ENCODE peak calls at places on chromosomes 1 and 21, in five cellular contexts. One of them, this sample, is unnamed.

GRCh38 chr1:199766219-199766792 is 261.2 kb upstream of the NR5A2 start:
- DNase-seq in HEK293T: no peak
- DNase-seq in HepG2: no peak
- DNase-seq in H1: no peak
- DNase-seq in GM12878: no peak
- DNase-seq in this sample: no peak

GRCh38 chr1:69787151-69787550 is 219.4 kb downstream of the LRRC7 start:
- DNase-seq in GM12878: no peak
- DNase-seq in HEK293T: no peak
- DNase-seq in H1: no peak
- DNase-seq in HepG2: no peak
- DNase-seq in this sample: peak

GRCh38 chr1:223003549-223003948 is 139.5 kb downstream of the TLR5 start:
- DNase-seq in HEK293T: no peak
- DNase-seq in HepG2: no peak
- DNase-seq in H1: no peak
- DNase-seq in GM12878: no peak
- DNase-seq in this sample: no peak

GRCh38 chr1:102655034-102655433 is 453.3 kb downstream of the COL11A1 start:
- DNase-seq in H1: no peak
- DNase-seq in HepG2: no peak
- DNase-seq in HEK293T: no peak
- DNase-seq in GM12878: no peak
- DNase-seq in this sample: no peak

GRCh38 chr1:206821493-206821892 is 43.9 kb upstream of the IL20 start:
- DNase-seq in HepG2: no peak
- DNase-seq in GM12878: no peak
- DNase-seq in H1: no peak
- DNase-seq in HEK293T: no peak
- DNase-seq in this sample: no peak

GRCh38 chr1:204507317-204508105 is 8.7 kb upstream of the MDM4 start:
- DNase-seq in H1: peak
- DNase-seq in GM12878: no peak
- DNase-seq in HepG2: peak
- DNase-seq in HEK293T: no peak
- DNase-seq in this sample: peak

GRCh38 chr1:109185990-109186703 is 27.6 kb upstream of the SARS1 start:
- DNase-seq in H1: no peak
- DNase-seq in HepG2: no peak
- DNase-seq in GM12878: no peak
- DNase-seq in HEK293T: no peak
- DNase-seq in this sample: no peak

GRCh38 chr1:46019348-46019747 is 113.1 kb downstream of the PIK3R3 start:
- DNase-seq in HEK293T: no peak
- DNase-seq in H1: no peak
- DNase-seq in GM12878: no peak
- DNase-seq in HepG2: no peak
- DNase-seq in this sample: no peak

GRCh38 chr1:1073743-1074587 is at the start of gene RNF223:
- DNase-seq in HEK293T: no peak
- DNase-seq in GM12878: no peak
- DNase-seq in H1: no peak
- DNase-seq in HepG2: no peak
- DNase-seq in this sample: no peak

GRCh38 chr1:222910699-222911098 is 95.9 kb downstream of the DISP1 start:
- DNase-seq in HEK293T: no peak
- DNase-seq in H1: no peak
- DNase-seq in HepG2: no peak
- DNase-seq in GM12878: no peak
- DNase-seq in this sample: no peak

GRCh38 chr1:209710098-209710497 is 5.5 kb downstream of the HSD11B1 start:
- DNase-seq in HepG2: no peak
- DNase-seq in HEK293T: no peak
- DNase-seq in GM12878: no peak
- DNase-seq in H1: no peak
- DNase-seq in this sample: no peak
- TF ChIP-seq SUZ12 in HepG2: no peak
- TF ChIP-seq SUZ12 in HEK293T: no peak
- TF ChIP-seq SUZ12 in GM12878: no peak
- TF ChIP-seq SUZ12 in H1: no peak
- TF ChIP-seq SUZ12 in this sample: no peak

GRCh38 chr21:44444286-44444931 is 10.9 kb upstream of the LRRC3 start:
- DNase-seq in HepG2: peak
- DNase-seq in HEK293T: peak
- DNase-seq in GM12878: no peak
- DNase-seq in H1: no peak
- DNase-seq in this sample: peak
- TF ChIP-seq SUZ12 in HepG2: no peak
- TF ChIP-seq SUZ12 in HEK293T: no peak
- TF ChIP-seq SUZ12 in GM12878: no peak
- TF ChIP-seq SUZ12 in H1: no peak
- TF ChIP-seq SUZ12 in this sample: no peak

GRCh38 chr21:15250384-15250783 is 185.6 kb upstream of the NRIP1 start:
- DNase-seq in GM12878: no peak
- DNase-seq in H1: no peak
- DNase-seq in HepG2: no peak
- DNase-seq in HEK293T: no peak
- DNase-seq in this sample: no peak
- TF ChIP-seq SUZ12 in GM12878: no peak
- TF ChIP-seq SUZ12 in H1: no peak
- TF ChIP-seq SUZ12 in HepG2: no peak
- TF ChIP-seq SUZ12 in HEK293T: no peak
- TF ChIP-seq SUZ12 in this sample: no peak

GRCh38 chr1:11333631-11334030 is 60.6 kb downstream of the UBIAD1 start:
- DNase-seq in HEK293T: no peak
- DNase-seq in H1: no peak
- DNase-seq in GM12878: no peak
- DNase-seq in HepG2: no peak
- DNase-seq in this sample: no peak
- TF ChIP-seq SUZ12 in HEK293T: no peak
- TF ChIP-seq SUZ12 in H1: no peak
- TF ChIP-seq SUZ12 in GM12878: no peak
- TF ChIP-seq SUZ12 in HepG2: no peak
- TF ChIP-seq SUZ12 in this sample: no peak

This sample was measured in NT2/D1.